ENCODE peak calls at places on chromosomes 5 and 9, in nine cellular contexts. H is cardiac muscle cell; V is WERI-Rb-1; C is activated CD4-positive, alpha-beta T cell treated with anti-CD3 and anti-CD28 coated beads for 4 hours; Q is neural crest cell; G is activated CD8-positive, alpha-beta memory T cell treated with anti-CD3 and anti-CD28 coated beads, Interleukin-2, amount 50 U/mL, for 4 hours; D is NCI-H2029; I is ELR; W is NCI-H446 treated with DMSO at 0.1 percent for 48 hours. U is an unnamed sample.

GRCh38 chr5:122089614-122090013 is 11.6 kb upstream of the LOX start:
- DNase-seq in H (peak), C (no peak), Q (no peak), I (peak), W (no peak), G (no peak), V (no peak), D (no peak), U (no peak)

GRCh38 chr5:43065384-43066230 is 25.5 kb upstream of the ANXA2R start:
- DNase-seq in H (peak), I (peak), Q (peak), D (peak), V (peak), G (peak), C (peak), W (peak), U (no peak)

GRCh38 chr5:765948-766631 is 18.4 kb downstream of the ZDHHC11B start:
- DNase-seq in I (no peak), H (no peak), D (no peak), Q (no peak), W (no peak), G (no peak), C (no peak), V (no peak), U (no peak)

GRCh38 chr5:137498736-137499505 is at the start of gene SPOCK1:
- DNase-seq in G (peak), I (peak), D (peak), C (peak), V (peak), Q (peak), H (peak), W (no peak), U (peak)

GRCh38 chr9:82532504-82532903 is 530.4 kb downstream of the RASEF start:
- DNase-seq in V (no peak), H (peak), I (no peak), Q (no peak), W (no peak), C (no peak), D (peak), G (no peak), U (peak)

GRCh38 chr9:70696694-70697335 is 282.4 kb upstream of the KLF9 start:
- DNase-seq in G (no peak), Q (no peak), D (no peak), C (no peak), W (no peak), V (no peak), I (no peak), H (no peak), U (no peak)

GRCh38 chr9:88280816-88281382 is 107.3 kb upstream of the SPIN1 start:
- DNase-seq in W (no peak), C (no peak), I (peak), G (no peak), D (no peak), Q (peak), V (peak), H (peak), U (no peak)

GRCh38 chr5:159149085-159149484 is 49.4 kb upstream of the EBF1 start:
- DNase-seq in G (no peak), D (no peak), W (no peak), Q (no peak), V (no peak), H (no peak), I (no peak), C (no peak), U (no peak)

GRCh38 chr9:136147038-136147889 is 28.6 kb upstream of the TMEM250 start:
- DNase-seq in I (no peak), D (no peak), V (no peak), Q (no peak), W (no peak), C (no peak), H (no peak), G (no peak), U (no peak)

U was measured in COLO829.